ENCODE peak calls at places on chromosomes 11 and 22, in nine cellular contexts. One of them, this sample, is unnamed.

GRCh38 chr11:110531056-110531756 is 101.5 kb downstream of the FDX1 start:
- DNase-seq in heart left ventricle: no peak
- DNase-seq in heart right ventricle: no peak
- DNase-seq in Peyer's patch: no peak
- DNase-seq in fibroblast of mammary gland: no peak
- DNase-seq in neural crest cell: no peak
- DNase-seq in tibial artery: no peak
- DNase-seq in left ventricle myocardium inferior: no peak
- DNase-seq in fibroblast of pulmonary artery: no peak
- DNase-seq in this sample: no peak

GRCh38 chr11:60563553-60564235 is 48.5 kb downstream of the MS4A13 start:
- DNase-seq in heart left ventricle: no peak
- DNase-seq in heart right ventricle: no peak
- DNase-seq in Peyer's patch: no peak
- DNase-seq in fibroblast of mammary gland: peak; percentile 1
- DNase-seq in neural crest cell: no peak
- DNase-seq in tibial artery: no peak
- DNase-seq in left ventricle myocardium inferior: no peak
- DNase-seq in fibroblast of pulmonary artery: no peak
- DNase-seq in this sample: no peak

GRCh38 chr22:49776891-49777290 is 50.8 kb downstream of the BRD1 start:
- DNase-seq in heart left ventricle: no peak
- DNase-seq in heart right ventricle: no peak
- DNase-seq in Peyer's patch: no peak
- DNase-seq in fibroblast of mammary gland: no peak
- DNase-seq in neural crest cell: no peak
- DNase-seq in tibial artery: no peak
- DNase-seq in left ventricle myocardium inferior: no peak
- DNase-seq in fibroblast of pulmonary artery: no peak
- DNase-seq in this sample: no peak

GRCh38 chr11:64971421-64972233 is at the start of gene MAJIN:
- DNase-seq in heart left ventricle: peak; percentile 88
- DNase-seq in heart right ventricle: peak; percentile 90
- DNase-seq in Peyer's patch: peak; percentile 87
- DNase-seq in fibroblast of mammary gland: peak; percentile 63
- DNase-seq in neural crest cell: no peak
- DNase-seq in tibial artery: peak; percentile 84
- DNase-seq in left ventricle myocardium inferior: peak; percentile 88
- DNase-seq in fibroblast of pulmonary artery: peak; percentile 81
- DNase-seq in this sample: no peak

GRCh38 chr11:10350341-10350740 is 45.5 kb downstream of the ADM start:
- DNase-seq in heart left ventricle: no peak
- DNase-seq in heart right ventricle: no peak
- DNase-seq in Peyer's patch: no peak
- DNase-seq in fibroblast of mammary gland: peak; percentile 78
- DNase-seq in neural crest cell: no peak
- DNase-seq in tibial artery: no peak
- DNase-seq in left ventricle myocardium inferior: no peak
- DNase-seq in fibroblast of pulmonary artery: peak; percentile 67
- DNase-seq in this sample: no peak

GRCh38 chr11:2432171-2432621 is 12.1 kb downstream of the TRPM5 start:
- DNase-seq in heart left ventricle: no peak
- DNase-seq in heart right ventricle: no peak
- DNase-seq in Peyer's patch: peak; percentile 34
- DNase-seq in fibroblast of mammary gland: no peak
- DNase-seq in neural crest cell: no peak
- DNase-seq in tibial artery: peak; percentile 51
- DNase-seq in left ventricle myocardium inferior: peak; percentile 11
- DNase-seq in fibroblast of pulmonary artery: no peak
- DNase-seq in this sample: no peak

GRCh38 chr22:49077586-49077985 is 750.1 kb downstream of the BRD1 start:
- DNase-seq in heart left ventricle: no peak
- DNase-seq in heart right ventricle: no peak
- DNase-seq in Peyer's patch: no peak
- DNase-seq in fibroblast of mammary gland: no peak
- DNase-seq in neural crest cell: no peak
- DNase-seq in tibial artery: peak; percentile 48
- DNase-seq in left ventricle myocardium inferior: no peak
- DNase-seq in fibroblast of pulmonary artery: no peak
- DNase-seq in this sample: no peak

GRCh38 chr22:40519284-40519947 is 117.1 kb downstream of the MRTFA start:
- DNase-seq in heart left ventricle: no peak
- DNase-seq in heart right ventricle: no peak
- DNase-seq in Peyer's patch: no peak
- DNase-seq in fibroblast of mammary gland: no peak
- DNase-seq in neural crest cell: no peak
- DNase-seq in tibial artery: no peak
- DNase-seq in left ventricle myocardium inferior: no peak
- DNase-seq in fibroblast of pulmonary artery: no peak
- DNase-seq in this sample: no peak

DNA sequence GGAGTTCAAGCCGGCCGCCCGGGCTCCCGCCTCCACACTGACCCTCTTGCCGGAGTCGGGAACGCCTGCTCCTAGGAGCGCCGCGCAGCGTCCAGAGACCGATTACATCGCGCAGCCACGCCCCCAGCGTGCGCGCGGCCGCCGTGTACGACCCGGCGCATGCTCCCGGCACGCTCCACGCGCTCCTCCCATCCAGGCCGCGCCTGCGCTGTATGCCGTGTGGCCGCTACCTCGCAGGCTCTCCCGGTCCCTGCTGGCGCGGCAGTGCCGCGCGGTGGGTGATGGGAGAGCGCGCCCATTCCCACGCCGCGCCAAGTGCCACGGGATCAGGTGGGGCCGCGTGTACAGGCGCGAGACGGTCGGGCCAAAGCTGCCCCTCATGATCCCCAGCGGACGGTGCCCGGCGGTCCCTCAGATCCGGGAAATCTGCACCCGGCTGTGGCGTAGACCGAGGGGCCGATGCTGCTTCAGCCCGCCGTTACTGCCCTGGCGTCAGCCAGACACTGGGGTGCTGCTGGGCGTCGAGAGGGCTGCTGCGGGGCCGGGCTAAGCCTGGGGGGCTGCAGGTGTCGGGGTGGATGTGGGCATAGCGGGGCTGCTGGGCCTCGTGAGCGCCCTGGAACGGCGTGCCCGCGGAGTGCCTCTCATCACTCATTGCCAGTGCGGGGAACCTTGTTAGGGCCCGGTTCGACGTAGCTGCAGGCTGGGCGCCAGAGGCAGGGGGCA is at the start of the genes GNB1L and RTL10:
- DNase-seq in heart left ventricle: peak; percentile 97
- DNase-seq in heart right ventricle: peak; percentile 96
- DNase-seq in Peyer's patch: peak; percentile 98
- DNase-seq in fibroblast of mammary gland: peak; percentile 94
- DNase-seq in neural crest cell: peak; percentile 92
- DNase-seq in tibial artery: peak; percentile 98
- DNase-seq in left ventricle myocardium inferior: peak; percentile 98
- DNase-seq in fibroblast of pulmonary artery: peak; percentile 97
- DNase-seq in this sample: peak; percentile 94
- TF ChIP-seq CTCF in heart left ventricle: no peak
- TF ChIP-seq CTCF in heart right ventricle: peak; percentile 50
- TF ChIP-seq CTCF in Peyer's patch: peak; percentile 15
- TF ChIP-seq CTCF in fibroblast of mammary gland: no peak
- TF ChIP-seq CTCF in neural crest cell: peak; percentile 4
- TF ChIP-seq CTCF in tibial artery: no peak
- TF ChIP-seq CTCF in left ventricle myocardium inferior: peak; percentile 13
- TF ChIP-seq CTCF in fibroblast of pulmonary artery: no peak
- TF ChIP-seq CTCF in this sample: no peak

DNA sequence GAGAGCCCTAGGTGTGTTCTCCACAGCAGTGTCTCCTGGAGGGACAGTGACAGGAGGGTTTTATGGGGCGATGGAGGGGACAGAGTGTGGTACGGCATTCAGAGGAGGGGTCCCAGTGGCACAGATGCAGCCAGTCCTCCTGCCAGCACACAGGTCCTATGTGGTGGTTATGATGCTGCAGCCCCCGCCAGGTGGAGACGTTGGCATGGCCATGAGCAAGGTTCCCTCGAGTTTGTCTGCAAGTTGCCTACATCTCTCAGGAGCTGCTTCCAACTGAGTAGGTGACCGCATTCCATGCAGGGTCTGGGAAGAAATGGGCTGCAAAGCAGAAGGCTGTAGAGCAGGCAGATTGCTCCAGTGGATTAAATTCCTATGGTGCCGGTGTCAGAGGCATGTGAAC is 646.0 kb downstream of the TBC1D22A start:
- DNase-seq in heart left ventricle: no peak
- DNase-seq in heart right ventricle: no peak
- DNase-seq in Peyer's patch: no peak
- DNase-seq in fibroblast of mammary gland: no peak
- DNase-seq in neural crest cell: no peak
- DNase-seq in tibial artery: peak; percentile 32
- DNase-seq in left ventricle myocardium inferior: no peak
- DNase-seq in fibroblast of pulmonary artery: no peak
- DNase-seq in this sample: no peak
- TF ChIP-seq CTCF in heart left ventricle: no peak
- TF ChIP-seq CTCF in heart right ventricle: no peak
- TF ChIP-seq CTCF in Peyer's patch: no peak
- TF ChIP-seq CTCF in fibroblast of mammary gland: no peak
- TF ChIP-seq CTCF in neural crest cell: no peak
- TF ChIP-seq CTCF in tibial artery: no peak
- TF ChIP-seq CTCF in left ventricle myocardium inferior: no peak
- TF ChIP-seq CTCF in fibroblast of pulmonary artery: no peak
- TF ChIP-seq CTCF in this sample: no peak

GRCh38 chr11:8035225-8035846 is 45.7 kb upstream of the TUB start:
- DNase-seq in heart left ventricle: no peak
- DNase-seq in heart right ventricle: no peak
- DNase-seq in Peyer's patch: no peak
- DNase-seq in fibroblast of mammary gland: no peak
- DNase-seq in neural crest cell: no peak
- DNase-seq in tibial artery: no peak
- DNase-seq in left ventricle myocardium inferior: peak; percentile 66
- DNase-seq in fibroblast of pulmonary artery: no peak
- DNase-seq in this sample: no peak

GRCh38 chr11:8038393-8038792 is 42.6 kb upstream of the TUB start:
- DNase-seq in heart left ventricle: no peak
- DNase-seq in heart right ventricle: no peak
- DNase-seq in Peyer's patch: no peak
- DNase-seq in fibroblast of mammary gland: no peak
- DNase-seq in neural crest cell: peak; percentile 49
- DNase-seq in tibial artery: no peak
- DNase-seq in left ventricle myocardium inferior: no peak
- DNase-seq in fibroblast of pulmonary artery: no peak
- DNase-seq in this sample: no peak

GRCh38 chr11:8034604-8035224 is 46.3 kb upstream of the TUB start:
- DNase-seq in heart left ventricle: no peak
- DNase-seq in heart right ventricle: no peak
- DNase-seq in Peyer's patch: no peak
- DNase-seq in fibroblast of mammary gland: no peak
- DNase-seq in neural crest cell: no peak
- DNase-seq in tibial artery: no peak
- DNase-seq in left ventricle myocardium inferior: no peak
- DNase-seq in fibroblast of pulmonary artery: no peak
- DNase-seq in this sample: no peak

GRCh38 chr11:8036986-8037385 is 44.0 kb upstream of the TUB start:
- DNase-seq in heart left ventricle: no peak
- DNase-seq in heart right ventricle: no peak
- DNase-seq in Peyer's patch: no peak
- DNase-seq in fibroblast of mammary gland: no peak
- DNase-seq in neural crest cell: no peak
- DNase-seq in tibial artery: no peak
- DNase-seq in left ventricle myocardium inferior: no peak
- DNase-seq in fibroblast of pulmonary artery: no peak
- DNase-seq in this sample: no peak

DNA sequence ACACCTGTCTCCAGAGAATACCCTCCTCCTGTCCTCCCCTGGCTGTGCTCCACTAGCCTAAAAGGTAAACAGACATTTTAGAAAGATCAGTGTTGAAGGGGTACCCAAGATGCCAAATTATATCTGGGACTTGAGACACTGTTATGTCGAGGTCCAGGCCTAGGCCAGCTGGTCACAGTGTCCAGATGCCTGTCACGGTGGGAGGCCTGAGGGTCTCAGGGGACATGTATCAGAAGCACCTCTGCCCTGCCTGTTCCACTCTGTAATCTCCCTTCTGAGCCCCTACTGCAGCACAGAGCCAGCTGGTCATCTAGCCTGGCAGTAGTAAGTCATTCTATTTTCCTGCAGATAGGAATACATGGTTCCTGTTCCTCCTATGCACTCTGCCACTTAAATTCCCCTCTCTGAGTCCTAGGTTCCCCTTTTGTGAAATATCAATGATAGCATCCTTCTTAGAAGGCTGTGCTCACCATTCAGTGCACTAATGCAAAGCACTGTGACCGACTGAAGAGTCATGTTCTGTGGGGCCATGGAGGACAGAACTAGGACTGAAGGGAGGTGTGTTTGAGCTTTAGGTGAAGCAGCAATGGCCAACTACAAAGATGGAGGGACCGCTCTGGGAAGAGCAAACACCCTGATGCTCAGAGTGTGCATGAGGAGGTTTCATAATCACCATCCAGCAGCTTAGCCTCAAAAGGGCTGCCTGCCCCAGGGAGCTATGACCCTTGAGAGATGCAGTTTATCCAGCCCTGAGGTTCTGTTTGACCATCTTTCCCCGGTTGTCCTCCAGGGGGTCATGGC is 44.8 kb upstream of the TUB start:
- DNase-seq in heart left ventricle: no peak
- DNase-seq in heart right ventricle: no peak
- DNase-seq in Peyer's patch: no peak
- DNase-seq in fibroblast of mammary gland: no peak
- DNase-seq in neural crest cell: no peak
- DNase-seq in tibial artery: no peak
- DNase-seq in left ventricle myocardium inferior: no peak
- DNase-seq in fibroblast of pulmonary artery: no peak
- DNase-seq in this sample: no peak
- TF ChIP-seq CTCF in heart left ventricle: no peak
- TF ChIP-seq CTCF in heart right ventricle: no peak
- TF ChIP-seq CTCF in Peyer's patch: no peak
- TF ChIP-seq CTCF in fibroblast of mammary gland: no peak
- TF ChIP-seq CTCF in neural crest cell: no peak
- TF ChIP-seq CTCF in tibial artery: no peak
- TF ChIP-seq CTCF in left ventricle myocardium inferior: no peak
- TF ChIP-seq CTCF in fibroblast of pulmonary artery: no peak
- TF ChIP-seq CTCF in this sample: no peak

GRCh38 chr11:69896250-69896649 is 77.0 kb upstream of the FGF3 start:
- DNase-seq in heart left ventricle: no peak
- DNase-seq in heart right ventricle: no peak
- DNase-seq in Peyer's patch: no peak
- DNase-seq in fibroblast of mammary gland: no peak
- DNase-seq in neural crest cell: no peak
- DNase-seq in tibial artery: no peak
- DNase-seq in left ventricle myocardium inferior: no peak
- DNase-seq in fibroblast of pulmonary artery: no peak
- DNase-seq in this sample: no peak

GRCh38 chr11:69892237-69892985 is 73.2 kb upstream of the FGF3 start:
- DNase-seq in heart left ventricle: no peak
- DNase-seq in heart right ventricle: no peak
- DNase-seq in Peyer's patch: no peak
- DNase-seq in fibroblast of mammary gland: no peak
- DNase-seq in neural crest cell: no peak
- DNase-seq in tibial artery: no peak
- DNase-seq in left ventricle myocardium inferior: no peak
- DNase-seq in fibroblast of pulmonary artery: no peak
- DNase-seq in this sample: no peak

GRCh38 chr11:69893631-69894030 is 74.4 kb upstream of the FGF3 start:
- DNase-seq in heart left ventricle: no peak
- DNase-seq in heart right ventricle: no peak
- DNase-seq in Peyer's patch: peak; percentile 34
- DNase-seq in fibroblast of mammary gland: no peak
- DNase-seq in neural crest cell: no peak
- DNase-seq in tibial artery: no peak
- DNase-seq in left ventricle myocardium inferior: no peak
- DNase-seq in fibroblast of pulmonary artery: no peak
- DNase-seq in this sample: no peak

GRCh38 chr11:69892986-69893555 is 73.9 kb upstream of the FGF3 start:
- DNase-seq in heart left ventricle: no peak
- DNase-seq in heart right ventricle: no peak
- DNase-seq in Peyer's patch: peak; percentile 82
- DNase-seq in fibroblast of mammary gland: no peak
- DNase-seq in neural crest cell: no peak
- DNase-seq in tibial artery: no peak
- DNase-seq in left ventricle myocardium inferior: no peak
- DNase-seq in fibroblast of pulmonary artery: no peak
- DNase-seq in this sample: no peak

GRCh38 chr11:69894126-69895047 is 75.2 kb upstream of the FGF3 start:
- DNase-seq in heart left ventricle: no peak
- DNase-seq in heart right ventricle: no peak
- DNase-seq in Peyer's patch: peak; percentile 42
- DNase-seq in fibroblast of mammary gland: no peak
- DNase-seq in neural crest cell: no peak
- DNase-seq in tibial artery: no peak
- DNase-seq in left ventricle myocardium inferior: no peak
- DNase-seq in fibroblast of pulmonary artery: no peak
- DNase-seq in this sample: no peak
- TF ChIP-seq CTCF in heart left ventricle: no peak
- TF ChIP-seq CTCF in heart right ventricle: no peak
- TF ChIP-seq CTCF in Peyer's patch: no peak
- TF ChIP-seq CTCF in fibroblast of mammary gland: no peak
- TF ChIP-seq CTCF in neural crest cell: no peak
- TF ChIP-seq CTCF in tibial artery: no peak
- TF ChIP-seq CTCF in left ventricle myocardium inferior: no peak
- TF ChIP-seq CTCF in fibroblast of pulmonary artery: no peak
- TF ChIP-seq CTCF in this sample: no peak

This sample was measured in mesothelial cell of epicardium.